ENCODE peak calls at places on chromosomes 3 and 15, in seven cellular contexts. S, C, J, D, K, I and U are unnamed samples.
A peak's percentile ranks its signal among the peaks of the same experiment; 100 is the strongest.

GRCh38 chr15:44536298-44536961 is 517 bp upstream of the EIF3J start:
- DNase-seq in S (peak; percentile 94), C (peak; percentile 98), J (peak; percentile 82), D (peak; percentile 85), K (peak; percentile 79), I (peak; percentile 77), U (peak; percentile 51)

GRCh38 chr3:12966847-12967750 is 106.1 kb downstream of the IQSEC1 start:
- DNase-seq in S (peak; percentile 59), C (no peak), J (no peak), D (no peak), K (peak; percentile 17), I (no peak), U (no peak)

GRCh38 chr3:159824341-159824740 is 164.3 kb upstream of the IL12A start:
- DNase-seq in S (peak; percentile 87), C (no peak), J (peak; percentile 87), D (no peak), K (no peak), I (no peak), U (no peak)

GRCh38 chr3:177545964-177546363 is 348.7 kb upstream of the TBL1XR1 start:
- DNase-seq in S (no peak), C (no peak), J (peak; percentile 40), D (no peak), K (no peak), I (no peak), U (no peak)

GRCh38 chr3:130508970-130509369 is 8.0 kb upstream of the COL6A6 start:
- DNase-seq in S (no peak), C (no peak), J (no peak), D (no peak), K (no peak), I (no peak), U (no peak)

GRCh38 chr3:126473292-126474168 is 2.2 kb downstream of the ZXDC start:
- DNase-seq in S (no peak), C (no peak), J (no peak), D (no peak), K (no peak), I (no peak), U (no peak)

GRCh38 chr3:48186993-48187578 is 1.1 kb downstream of the CDC25A start:
- DNase-seq in S (peak; percentile 43), C (no peak), J (peak; percentile 18), D (no peak), K (no peak), I (no peak), U (no peak)

GRCh38 chr3:78873641-78874040 is 894.2 kb downstream of the ROBO1 start:
- DNase-seq in S (no peak), C (no peak), J (no peak), D (no peak), K (no peak), I (no peak), U (no peak)

GRCh38 chr3:159892801-159893200 is 95.8 kb upstream of the IL12A start:
- DNase-seq in S (no peak), C (no peak), J (no peak), D (no peak), K (no peak), I (no peak), U (no peak)

GRCh38 chr3:56131976-56132590 is 336.2 kb downstream of the ERC2 start:
- DNase-seq in S (peak; percentile 94), C (no peak), J (peak; percentile 90), D (peak; percentile 78), K (no peak), I (no peak), U (no peak)

GRCh38 chr15:90099072-90099867 is 3.0 kb downstream of the IDH2 start:
- DNase-seq in S (no peak), C (no peak), J (no peak), D (no peak), K (peak; percentile 36), I (no peak), U (no peak)

GRCh38 chr3:128316456-128316855 is 150.2 kb downstream of the DNAJB8 start:
- DNase-seq in S (peak; percentile 34), C (no peak), J (no peak), D (no peak), K (peak; percentile 38), I (no peak), U (no peak)

GRCh38 chr3:23170306-23170705 is 32.8 kb upstream of the UBE2E2 start:
- DNase-seq in S (peak; percentile 14), C (no peak), J (peak; percentile 15), D (no peak), K (no peak), I (no peak), U (no peak)

GRCh38 chr3:156617781-156618180 is 56.6 kb upstream of the TIPARP start:
- DNase-seq in S (peak; percentile 50), C (no peak), J (peak; percentile 66), D (no peak), K (no peak), I (no peak), U (no peak)

GRCh38 chr3:158058775-158059174 is 47.4 kb downstream of the SHOX2 start:
- DNase-seq in S (no peak), C (no peak), J (no peak), D (no peak), K (no peak), I (peak; percentile 93), U (no peak)

GRCh38 chr3:8963137-8963853 is at the start of gene RAD18:
- DNase-seq in S (peak; percentile 94), C (peak; percentile 85), J (peak; percentile 87), D (peak; percentile 87), K (peak; percentile 94), I (peak; percentile 89), U (peak; percentile 87)